ENCODE peak calls at places on chromosomes 16 and 17, in ten cellular contexts. X is RPMI7951; W is T1000; M is AG04450; E is activated CD4-positive, alpha-beta T cell treated with anti-CD3 and anti-CD28 coated beads for 24 hours; Z is stimulated activated naive CD4-positive, alpha-beta T cell; I is NCI-H187 treated with DMSO at 0.1 percent for 48 hours; D is heart left ventricle; R is central memory CD4-positive, alpha-beta T cell; C is NCI-H2227 treated with DMSO at 0.1 percent for 48 hours. F is an unnamed sample.

GRCh38 chr17:12070561-12070960 is 49.9 kb downstream of the MAP2K4 start:
- DNase-seq in W (no peak), I (no peak), E (no peak), Z (no peak), R (no peak), M (peak), X (peak), C (no peak), D (no peak), F (peak)

GRCh38 chr16:87638736-87639135 is 36.4 kb downstream of the JPH3 start:
- DNase-seq in Z (no peak), M (no peak), I (no peak), E (no peak), X (no peak), W (no peak), D (no peak), C (no peak), R (no peak), F (no peak)

GRCh38 chr17:44785921-44786320 is 27.1 kb downstream of the ADAM11 start:
- DNase-seq in W (no peak), M (no peak), D (no peak), R (no peak), I (no peak), E (no peak), X (no peak), Z (no peak), C (no peak), F (no peak)

GRCh38 chr16:2520784-2521577 is 810 bp downstream of the AMDHD2 start:
- DNase-seq in R (peak), I (no peak), X (no peak), D (peak), M (no peak), Z (peak), W (peak), C (no peak), E (no peak), F (peak)

GRCh38 chr17:7716901-7717755 is at the start of gene DNAH2:
- DNase-seq in E (no peak), X (peak), R (no peak), M (peak), W (peak), C (peak), D (peak), I (peak), Z (no peak), F (peak)

GRCh38 chr17:66952031-66952524 is 12.4 kb upstream of the CACNG4 start:
- DNase-seq in M (peak), W (peak), E (no peak), I (no peak), R (no peak), C (no peak), D (no peak), Z (no peak), X (peak), F (peak)

GRCh38 chr16:85390511-85391174 is 222.5 kb upstream of the GSE1 start:
- DNase-seq in E (no peak), Z (no peak), C (peak), X (peak), R (no peak), I (no peak), D (peak), M (peak), W (peak), F (peak)

GRCh38 chr16:54422569-54422978 is 136.0 kb upstream of the IRX3 start:
- DNase-seq in Z (no peak), I (no peak), X (peak), D (no peak), W (no peak), R (no peak), E (no peak), M (no peak), C (no peak), F (peak)

GRCh38 chr17:1041746-1042145 is 44.8 kb downstream of the TIMM22 start:
- DNase-seq in Z (no peak), I (no peak), X (no peak), C (no peak), E (no peak), W (no peak), D (peak), M (no peak), R (no peak), F (no peak)

GRCh38 chr16:49466881-49467280 is 93.3 kb downstream of the C16orf78 start:
- DNase-seq in C (no peak), E (no peak), Z (no peak), X (no peak), I (no peak), M (no peak), R (no peak), D (no peak), W (no peak), F (no peak)

GRCh38 chr17:37691807-37692206 is 48.6 kb upstream of the DDX52 start:
- DNase-seq in C (no peak), R (no peak), Z (no peak), D (no peak), X (no peak), M (no peak), E (no peak), I (no peak), W (no peak), F (no peak)

GRCh38 chr17:58370309-58370708 is 18.3 kb upstream of the SUPT4H1 start:
- DNase-seq in E (no peak), X (no peak), M (no peak), I (no peak), W (no peak), D (no peak), R (no peak), Z (no peak), C (no peak), F (no peak)

GRCh38 chr17:81392909-81393654 is 2.2 kb upstream of the BAHCC1 start:
- DNase-seq in C (no peak), R (no peak), Z (no peak), D (no peak), E (no peak), X (no peak), I (no peak), M (no peak), W (no peak), F (no peak)

GRCh38 chr16:1976951-1977874 is 4.1 kb downstream of the NOXO1 start:
- DNase-seq in M (no peak), W (no peak), E (no peak), C (no peak), X (no peak), Z (no peak), R (no peak), I (no peak), D (no peak), F (no peak)

GRCh38 chr16:88560722-88561484 is 9.3 kb upstream of the ZC3H18 start:
- DNase-seq in D (no peak), Z (no peak), C (no peak), R (no peak), W (no peak), I (no peak), X (peak), E (no peak), M (no peak), F (peak)